ENCODE peak calls at places on chromosomes 5 and 9, in ten cellular contexts. K is WERI-Rb-1, F is Caco-2, D is A549, I is HCT116, G is GM23338, T is GM13977, W is AG09309, Q is GM10248, H is natural killer cell. E is an unnamed sample.

GRCh38 chr9:97425336-97425991 is 13.6 kb downstream of the TDRD7 start:
- DNase-seq in K (no peak), F (no peak), D (no peak), I (no peak), G (no peak), T (no peak), W (no peak), Q (no peak), H (no peak), E (no peak)

GRCh38 chr5:148843510-148844318 is 17.3 kb downstream of the ADRB2 start:
- DNase-seq in K (no peak), F (no peak), D (no peak), I (no peak), G (no peak), T (no peak), W (no peak), Q (no peak), H (no peak), E (no peak)

GRCh38 chr5:109099081-109099480 is 310.7 kb downstream of the PJA2 start:
- DNase-seq in K (no peak), F (no peak), D (no peak), I (no peak), G (no peak), T (no peak), W (no peak), Q (no peak), H (no peak), E (no peak)

GRCh38 chr5:174058433-174059122 is 13.1 kb downstream of the NSG2 start:
- DNase-seq in K (no peak), F (no peak), D (no peak), I (no peak), G (no peak), T (no peak), W (no peak), Q (no peak), H (no peak), E (no peak)

GRCh38 chr5:60977956-60978737 is 33.1 kb downstream of the NDUFAF2 start:
- DNase-seq in K (no peak), F (no peak), D (no peak), I (no peak), G (no peak), T (no peak), W (no peak), Q (no peak), H (no peak), E (no peak)

GRCh38 chr5:168365581-168366081 is 74.2 kb downstream of the WWC1 start:
- DNase-seq in K (no peak), F (peak), D (peak), I (peak), G (peak), T (no peak), W (peak), Q (no peak), H (no peak), E (no peak)

GRCh38 chr5:80246995-80247729 is 8.7 kb downstream of the SERINC5 start:
- DNase-seq in K (no peak), F (peak), D (peak), I (peak), G (peak), T (peak), W (peak), Q (peak), H (no peak), E (no peak)

GRCh38 chr9:121281614-121282291 is 13.8 kb downstream of the GSN start:
- DNase-seq in K (peak), F (peak), D (peak), I (peak), G (no peak), T (no peak), W (no peak), Q (no peak), H (no peak), E (no peak)

GRCh38 chr5:171961117-171961516 is 45.3 kb downstream of the FBXW11 start:
- DNase-seq in K (no peak), F (no peak), D (no peak), I (no peak), G (no peak), T (peak), W (no peak), Q (peak), H (no peak), E (no peak)

GRCh38 chr5:88884435-88884877 is 1.5 kb upstream of the MEF2C start:
- DNase-seq in K (no peak), F (no peak), D (no peak), I (no peak), G (no peak), T (no peak), W (no peak), Q (no peak), H (no peak), E (no peak)

GRCh38 chr9:78397045-78397843 is 100.3 kb downstream of the PSAT1 start:
- DNase-seq in K (no peak), F (no peak), D (no peak), I (no peak), G (peak), T (no peak), W (no peak), Q (no peak), H (no peak), E (no peak)

GRCh38 chr9:93091056-93091452 is 5.0 kb upstream of the CARD19 start:
- DNase-seq in K (no peak), F (no peak), D (no peak), I (no peak), G (no peak), T (no peak), W (no peak), Q (no peak), H (no peak), E (no peak)

GRCh38 chr5:34667705-34668104 is 11.6 kb downstream of the RAI14 start:
- DNase-seq in K (no peak), F (no peak), D (no peak), I (no peak), G (no peak), T (no peak), W (no peak), Q (no peak), H (no peak), E (no peak)

GRCh38 chr9:73038613-73039012 is 85.8 kb upstream of the ALDH1A1 start:
- DNase-seq in K (no peak), F (peak), D (peak), I (no peak), G (peak), T (no peak), W (no peak), Q (no peak), H (no peak), E (no peak)

GRCh38 chr9:89778100-89779085 is 173.6 kb downstream of the GADD45G start:
- DNase-seq in K (no peak), F (no peak), D (no peak), I (no peak), G (no peak), T (no peak), W (no peak), Q (no peak), H (no peak), E (no peak)

GRCh38 chr5:38642194-38642987 is 85.9 kb upstream of the LIFR start:
- DNase-seq in K (no peak), F (no peak), D (no peak), I (no peak), G (no peak), T (no peak), W (no peak), Q (no peak), H (no peak), E (no peak)
- TF ChIP-seq CTCF in K (no peak), F (no peak), D (no peak), I (no peak), G (no peak), T (no peak), W (no peak), Q (no peak), H (no peak), E (no peak)

GRCh38 chr9:11199335-11199734 is 586.5 kb upstream of the PTPRD start:
- DNase-seq in K (no peak), F (no peak), D (no peak), I (no peak), G (peak), T (no peak), W (no peak), Q (no peak), H (no peak), E (no peak)
- TF ChIP-seq CTCF in K (no peak), F (no peak), D (no peak), I (no peak), G (no peak), T (no peak), W (no peak), Q (no peak), H (no peak), E (no peak)

GRCh38 chr9:136349546-136349945 is 14.0 kb downstream of the DNLZ start:
- DNase-seq in K (no peak), F (no peak), D (no peak), I (no peak), G (no peak), T (no peak), W (no peak), Q (no peak), H (no peak), E (no peak)
- TF ChIP-seq CTCF in K (no peak), F (no peak), D (no peak), I (no peak), G (no peak), T (no peak), W (no peak), Q (no peak), H (no peak), E (no peak)

GRCh38 chr5:92518318-92518913 is 1062.6 kb downstream of the NR2F1-AS1 start:
- DNase-seq in K (no peak), F (no peak), D (peak), I (peak), G (peak), T (peak), W (no peak), Q (peak), H (no peak), E (no peak)
- TF ChIP-seq CTCF in K (peak), F (peak), D (no peak), I (peak), G (peak), T (peak), W (peak), Q (peak), H (no peak), E (peak)

E was measured in progenitor cell of endocrine pancreas.